ENCODE peak calls at places on chromosomes 12 and 14, in seven cellular contexts. One of them, this sample, is unnamed.

GRCh38 chr14:58922211-58922940 is 266.1 kb upstream of the DAAM1 start:
- DNase-seq in RPMI7951: peak; percentile 50
- DNase-seq in Daoy: no peak
- DNase-seq in NCI-H1930: no peak
- DNase-seq in mesothelial cell of epicardium: no peak
- DNase-seq in activated CD4-positive, CD25-positive, alpha-beta regulatory T cell treated with anti-CD3 and anti-CD28 coated beads, Interleukin-2, amount 50 U/mL, for 16 hours: no peak
- DNase-seq in stimulated activated CD4-positive, alpha-beta T cell treated with anti-CD3 and anti-CD28 coated beads, Interleukin-1b, Interleukin-23, amount 100 ng/mL, for 1 hour: no peak
- DNase-seq in this sample: no peak

GRCh38 chr14:61678966-61679365 is 16.3 kb upstream of the HIF1A start:
- DNase-seq in RPMI7951: no peak
- DNase-seq in Daoy: no peak
- DNase-seq in NCI-H1930: no peak
- DNase-seq in mesothelial cell of epicardium: no peak
- DNase-seq in activated CD4-positive, CD25-positive, alpha-beta regulatory T cell treated with anti-CD3 and anti-CD28 coated beads, Interleukin-2, amount 50 U/mL, for 16 hours: no peak
- DNase-seq in stimulated activated CD4-positive, alpha-beta T cell treated with anti-CD3 and anti-CD28 coated beads, Interleukin-1b, Interleukin-23, amount 100 ng/mL, for 1 hour: no peak
- DNase-seq in this sample: no peak

GRCh38 chr12:17975763-17976162 is 114.2 kb downstream of the RERGL start:
- DNase-seq in RPMI7951: no peak
- DNase-seq in Daoy: no peak
- DNase-seq in NCI-H1930: no peak
- DNase-seq in mesothelial cell of epicardium: no peak
- DNase-seq in activated CD4-positive, CD25-positive, alpha-beta regulatory T cell treated with anti-CD3 and anti-CD28 coated beads, Interleukin-2, amount 50 U/mL, for 16 hours: no peak
- DNase-seq in stimulated activated CD4-positive, alpha-beta T cell treated with anti-CD3 and anti-CD28 coated beads, Interleukin-1b, Interleukin-23, amount 100 ng/mL, for 1 hour: no peak
- DNase-seq in this sample: no peak

GRCh38 chr12:60398547-60398946 is 802.7 kb downstream of the SLC16A7 start:
- DNase-seq in RPMI7951: no peak
- DNase-seq in Daoy: no peak
- DNase-seq in NCI-H1930: no peak
- DNase-seq in mesothelial cell of epicardium: no peak
- DNase-seq in activated CD4-positive, CD25-positive, alpha-beta regulatory T cell treated with anti-CD3 and anti-CD28 coated beads, Interleukin-2, amount 50 U/mL, for 16 hours: no peak
- DNase-seq in stimulated activated CD4-positive, alpha-beta T cell treated with anti-CD3 and anti-CD28 coated beads, Interleukin-1b, Interleukin-23, amount 100 ng/mL, for 1 hour: no peak
- DNase-seq in this sample: no peak

GRCh38 chr12:46371718-46372130 is 849 bp downstream of the SLC38A2 start:
- DNase-seq in RPMI7951: peak; percentile 62
- DNase-seq in Daoy: no peak
- DNase-seq in NCI-H1930: peak; percentile 81
- DNase-seq in mesothelial cell of epicardium: peak; percentile 39
- DNase-seq in activated CD4-positive, CD25-positive, alpha-beta regulatory T cell treated with anti-CD3 and anti-CD28 coated beads, Interleukin-2, amount 50 U/mL, for 16 hours: peak; percentile 27
- DNase-seq in stimulated activated CD4-positive, alpha-beta T cell treated with anti-CD3 and anti-CD28 coated beads, Interleukin-1b, Interleukin-23, amount 100 ng/mL, for 1 hour: peak; percentile 9
- DNase-seq in this sample: peak; percentile 45

GRCh38 chr12:47837190-47838171 is 17.8 kb upstream of the HDAC7 start:
- DNase-seq in RPMI7951: peak; percentile 63
- DNase-seq in Daoy: peak; percentile 76
- DNase-seq in NCI-H1930: peak; percentile 58
- DNase-seq in mesothelial cell of epicardium: no peak
- DNase-seq in activated CD4-positive, CD25-positive, alpha-beta regulatory T cell treated with anti-CD3 and anti-CD28 coated beads, Interleukin-2, amount 50 U/mL, for 16 hours: no peak
- DNase-seq in stimulated activated CD4-positive, alpha-beta T cell treated with anti-CD3 and anti-CD28 coated beads, Interleukin-1b, Interleukin-23, amount 100 ng/mL, for 1 hour: no peak
- DNase-seq in this sample: peak; percentile 77

GRCh38 chr14:64200170-64200569 is 94.0 kb downstream of the ESR2 start:
- DNase-seq in RPMI7951: no peak
- DNase-seq in Daoy: no peak
- DNase-seq in NCI-H1930: no peak
- DNase-seq in mesothelial cell of epicardium: no peak
- DNase-seq in activated CD4-positive, CD25-positive, alpha-beta regulatory T cell treated with anti-CD3 and anti-CD28 coated beads, Interleukin-2, amount 50 U/mL, for 16 hours: no peak
- DNase-seq in stimulated activated CD4-positive, alpha-beta T cell treated with anti-CD3 and anti-CD28 coated beads, Interleukin-1b, Interleukin-23, amount 100 ng/mL, for 1 hour: no peak
- DNase-seq in this sample: no peak

GRCh38 chr12:65631621-65632111 is 192.6 kb upstream of the HMGA2 start:
- DNase-seq in RPMI7951: peak; percentile 99
- DNase-seq in Daoy: peak; percentile 98
- DNase-seq in NCI-H1930: no peak
- DNase-seq in mesothelial cell of epicardium: no peak
- DNase-seq in activated CD4-positive, CD25-positive, alpha-beta regulatory T cell treated with anti-CD3 and anti-CD28 coated beads, Interleukin-2, amount 50 U/mL, for 16 hours: no peak
- DNase-seq in stimulated activated CD4-positive, alpha-beta T cell treated with anti-CD3 and anti-CD28 coated beads, Interleukin-1b, Interleukin-23, amount 100 ng/mL, for 1 hour: no peak
- DNase-seq in this sample: peak; percentile 57

GRCh38 chr14:60133487-60133886 is 31.7 kb downstream of the DHRS7 start:
- DNase-seq in RPMI7951: no peak
- DNase-seq in Daoy: no peak
- DNase-seq in NCI-H1930: no peak
- DNase-seq in mesothelial cell of epicardium: no peak
- DNase-seq in activated CD4-positive, CD25-positive, alpha-beta regulatory T cell treated with anti-CD3 and anti-CD28 coated beads, Interleukin-2, amount 50 U/mL, for 16 hours: no peak
- DNase-seq in stimulated activated CD4-positive, alpha-beta T cell treated with anti-CD3 and anti-CD28 coated beads, Interleukin-1b, Interleukin-23, amount 100 ng/mL, for 1 hour: no peak
- DNase-seq in this sample: no peak

GRCh38 chr14:63357841-63358240 is 39.1 kb upstream of the GPHB5 start:
- DNase-seq in RPMI7951: no peak
- DNase-seq in Daoy: no peak
- DNase-seq in NCI-H1930: no peak
- DNase-seq in mesothelial cell of epicardium: no peak
- DNase-seq in activated CD4-positive, CD25-positive, alpha-beta regulatory T cell treated with anti-CD3 and anti-CD28 coated beads, Interleukin-2, amount 50 U/mL, for 16 hours: no peak
- DNase-seq in stimulated activated CD4-positive, alpha-beta T cell treated with anti-CD3 and anti-CD28 coated beads, Interleukin-1b, Interleukin-23, amount 100 ng/mL, for 1 hour: no peak
- DNase-seq in this sample: no peak

GRCh38 chr12:49808686-49809368 is 19.4 kb downstream of the NCKAP5L start:
- DNase-seq in RPMI7951: no peak
- DNase-seq in Daoy: no peak
- DNase-seq in NCI-H1930: no peak
- DNase-seq in mesothelial cell of epicardium: no peak
- DNase-seq in activated CD4-positive, CD25-positive, alpha-beta regulatory T cell treated with anti-CD3 and anti-CD28 coated beads, Interleukin-2, amount 50 U/mL, for 16 hours: no peak
- DNase-seq in stimulated activated CD4-positive, alpha-beta T cell treated with anti-CD3 and anti-CD28 coated beads, Interleukin-1b, Interleukin-23, amount 100 ng/mL, for 1 hour: no peak
- DNase-seq in this sample: peak; percentile 49

GRCh38 chr12:32261638-32262037 is 137.7 kb upstream of the FGD4 start:
- DNase-seq in RPMI7951: no peak
- DNase-seq in Daoy: peak; percentile 27
- DNase-seq in NCI-H1930: no peak
- DNase-seq in mesothelial cell of epicardium: no peak
- DNase-seq in activated CD4-positive, CD25-positive, alpha-beta regulatory T cell treated with anti-CD3 and anti-CD28 coated beads, Interleukin-2, amount 50 U/mL, for 16 hours: no peak
- DNase-seq in stimulated activated CD4-positive, alpha-beta T cell treated with anti-CD3 and anti-CD28 coated beads, Interleukin-1b, Interleukin-23, amount 100 ng/mL, for 1 hour: no peak
- DNase-seq in this sample: no peak

GRCh38 chr12:3777206-3777809 is 24.4 kb upstream of the CRACR2A start:
- DNase-seq in RPMI7951: peak; percentile 50
- DNase-seq in Daoy: peak; percentile 38
- DNase-seq in NCI-H1930: peak; percentile 64
- DNase-seq in mesothelial cell of epicardium: no peak
- DNase-seq in activated CD4-positive, CD25-positive, alpha-beta regulatory T cell treated with anti-CD3 and anti-CD28 coated beads, Interleukin-2, amount 50 U/mL, for 16 hours: no peak
- DNase-seq in stimulated activated CD4-positive, alpha-beta T cell treated with anti-CD3 and anti-CD28 coated beads, Interleukin-1b, Interleukin-23, amount 100 ng/mL, for 1 hour: no peak
- DNase-seq in this sample: no peak

GRCh38 chr14:39050389-39050788 is 52.6 kb downstream of the SEC23A start:
- DNase-seq in RPMI7951: peak; percentile 78
- DNase-seq in Daoy: peak; percentile 72
- DNase-seq in NCI-H1930: no peak
- DNase-seq in mesothelial cell of epicardium: no peak
- DNase-seq in activated CD4-positive, CD25-positive, alpha-beta regulatory T cell treated with anti-CD3 and anti-CD28 coated beads, Interleukin-2, amount 50 U/mL, for 16 hours: no peak
- DNase-seq in stimulated activated CD4-positive, alpha-beta T cell treated with anti-CD3 and anti-CD28 coated beads, Interleukin-1b, Interleukin-23, amount 100 ng/mL, for 1 hour: no peak
- DNase-seq in this sample: no peak

GRCh38 chr14:30417999-30418398 is 141.0 kb upstream of the G2E3 start:
- DNase-seq in RPMI7951: no peak
- DNase-seq in Daoy: no peak
- DNase-seq in NCI-H1930: no peak
- DNase-seq in mesothelial cell of epicardium: no peak
- DNase-seq in activated CD4-positive, CD25-positive, alpha-beta regulatory T cell treated with anti-CD3 and anti-CD28 coated beads, Interleukin-2, amount 50 U/mL, for 16 hours: no peak
- DNase-seq in stimulated activated CD4-positive, alpha-beta T cell treated with anti-CD3 and anti-CD28 coated beads, Interleukin-1b, Interleukin-23, amount 100 ng/mL, for 1 hour: no peak
- DNase-seq in this sample: no peak

GRCh38 chr14:57657487-57657886 is 163.8 kb upstream of the CCDC198 start:
- DNase-seq in RPMI7951: no peak
- DNase-seq in Daoy: peak; percentile 56
- DNase-seq in NCI-H1930: no peak
- DNase-seq in mesothelial cell of epicardium: no peak
- DNase-seq in activated CD4-positive, CD25-positive, alpha-beta regulatory T cell treated with anti-CD3 and anti-CD28 coated beads, Interleukin-2, amount 50 U/mL, for 16 hours: no peak
- DNase-seq in stimulated activated CD4-positive, alpha-beta T cell treated with anti-CD3 and anti-CD28 coated beads, Interleukin-1b, Interleukin-23, amount 100 ng/mL, for 1 hour: no peak
- DNase-seq in this sample: no peak

GRCh38 chr12:104204690-104205480 is 10.7 kb upstream of the TXNRD1 start:
- DNase-seq in RPMI7951: no peak
- DNase-seq in Daoy: no peak
- DNase-seq in NCI-H1930: no peak
- DNase-seq in mesothelial cell of epicardium: no peak
- DNase-seq in activated CD4-positive, CD25-positive, alpha-beta regulatory T cell treated with anti-CD3 and anti-CD28 coated beads, Interleukin-2, amount 50 U/mL, for 16 hours: no peak
- DNase-seq in stimulated activated CD4-positive, alpha-beta T cell treated with anti-CD3 and anti-CD28 coated beads, Interleukin-1b, Interleukin-23, amount 100 ng/mL, for 1 hour: no peak
- DNase-seq in this sample: no peak

GRCh38 chr12:113860950-113861349 is 105.2 kb downstream of the RBM19 start:
- DNase-seq in RPMI7951: peak; percentile 81
- DNase-seq in Daoy: peak; percentile 85
- DNase-seq in NCI-H1930: no peak
- DNase-seq in mesothelial cell of epicardium: no peak
- DNase-seq in activated CD4-positive, CD25-positive, alpha-beta regulatory T cell treated with anti-CD3 and anti-CD28 coated beads, Interleukin-2, amount 50 U/mL, for 16 hours: no peak
- DNase-seq in stimulated activated CD4-positive, alpha-beta T cell treated with anti-CD3 and anti-CD28 coated beads, Interleukin-1b, Interleukin-23, amount 100 ng/mL, for 1 hour: no peak
- DNase-seq in this sample: no peak

GRCh38 chr14:74414793-74415437 is 11.1 kb downstream of the SYNDIG1L start:
- DNase-seq in RPMI7951: peak; percentile 9
- DNase-seq in Daoy: no peak
- DNase-seq in NCI-H1930: no peak
- DNase-seq in mesothelial cell of epicardium: no peak
- DNase-seq in activated CD4-positive, CD25-positive, alpha-beta regulatory T cell treated with anti-CD3 and anti-CD28 coated beads, Interleukin-2, amount 50 U/mL, for 16 hours: no peak
- DNase-seq in stimulated activated CD4-positive, alpha-beta T cell treated with anti-CD3 and anti-CD28 coated beads, Interleukin-1b, Interleukin-23, amount 100 ng/mL, for 1 hour: no peak
- DNase-seq in this sample: no peak

GRCh38 chr12:65280306-65280705 is 1.8 kb downstream of the MSRB3 start:
- DNase-seq in RPMI7951: peak; percentile 14
- DNase-seq in Daoy: no peak
- DNase-seq in NCI-H1930: no peak
- DNase-seq in mesothelial cell of epicardium: no peak
- DNase-seq in activated CD4-positive, CD25-positive, alpha-beta regulatory T cell treated with anti-CD3 and anti-CD28 coated beads, Interleukin-2, amount 50 U/mL, for 16 hours: no peak
- DNase-seq in stimulated activated CD4-positive, alpha-beta T cell treated with anti-CD3 and anti-CD28 coated beads, Interleukin-1b, Interleukin-23, amount 100 ng/mL, for 1 hour: no peak
- DNase-seq in this sample: no peak

GRCh38 chr12:57110189-57111045 is 745 bp downstream of the STAT6 start:
- DNase-seq in RPMI7951: peak; percentile 75
- DNase-seq in Daoy: peak; percentile 68
- DNase-seq in NCI-H1930: no peak
- DNase-seq in mesothelial cell of epicardium: no peak
- DNase-seq in activated CD4-positive, CD25-positive, alpha-beta regulatory T cell treated with anti-CD3 and anti-CD28 coated beads, Interleukin-2, amount 50 U/mL, for 16 hours: no peak
- DNase-seq in stimulated activated CD4-positive, alpha-beta T cell treated with anti-CD3 and anti-CD28 coated beads, Interleukin-1b, Interleukin-23, amount 100 ng/mL, for 1 hour: peak; percentile 44
- DNase-seq in this sample: peak; percentile 71

GRCh38 chr12:52148541-52149181 is 43.2 kb downstream of the KRT80 start:
- DNase-seq in RPMI7951: no peak
- DNase-seq in Daoy: peak; percentile 89
- DNase-seq in NCI-H1930: no peak
- DNase-seq in mesothelial cell of epicardium: no peak
- DNase-seq in activated CD4-positive, CD25-positive, alpha-beta regulatory T cell treated with anti-CD3 and anti-CD28 coated beads, Interleukin-2, amount 50 U/mL, for 16 hours: no peak
- DNase-seq in stimulated activated CD4-positive, alpha-beta T cell treated with anti-CD3 and anti-CD28 coated beads, Interleukin-1b, Interleukin-23, amount 100 ng/mL, for 1 hour: no peak
- DNase-seq in this sample: peak; percentile 97

GRCh38 chr12:113475451-113476085 is 3.9 kb upstream of the LHX5 start:
- DNase-seq in RPMI7951: no peak
- DNase-seq in Daoy: no peak
- DNase-seq in NCI-H1930: no peak
- DNase-seq in mesothelial cell of epicardium: no peak
- DNase-seq in activated CD4-positive, CD25-positive, alpha-beta regulatory T cell treated with anti-CD3 and anti-CD28 coated beads, Interleukin-2, amount 50 U/mL, for 16 hours: no peak
- DNase-seq in stimulated activated CD4-positive, alpha-beta T cell treated with anti-CD3 and anti-CD28 coated beads, Interleukin-1b, Interleukin-23, amount 100 ng/mL, for 1 hour: no peak
- DNase-seq in this sample: no peak

GRCh38 chr12:55718020-55718419 is 2.2 kb upstream of the RDH5 start:
- DNase-seq in RPMI7951: no peak
- DNase-seq in Daoy: peak; percentile 66
- DNase-seq in NCI-H1930: no peak
- DNase-seq in mesothelial cell of epicardium: no peak
- DNase-seq in activated CD4-positive, CD25-positive, alpha-beta regulatory T cell treated with anti-CD3 and anti-CD28 coated beads, Interleukin-2, amount 50 U/mL, for 16 hours: no peak
- DNase-seq in stimulated activated CD4-positive, alpha-beta T cell treated with anti-CD3 and anti-CD28 coated beads, Interleukin-1b, Interleukin-23, amount 100 ng/mL, for 1 hour: no peak
- DNase-seq in this sample: peak; percentile 64

GRCh38 chr12:93626160-93626559 is 51.0 kb upstream of the CRADD start:
- DNase-seq in RPMI7951: no peak
- DNase-seq in Daoy: no peak
- DNase-seq in NCI-H1930: no peak
- DNase-seq in mesothelial cell of epicardium: no peak
- DNase-seq in activated CD4-positive, CD25-positive, alpha-beta regulatory T cell treated with anti-CD3 and anti-CD28 coated beads, Interleukin-2, amount 50 U/mL, for 16 hours: no peak
- DNase-seq in stimulated activated CD4-positive, alpha-beta T cell treated with anti-CD3 and anti-CD28 coated beads, Interleukin-1b, Interleukin-23, amount 100 ng/mL, for 1 hour: no peak
- DNase-seq in this sample: no peak

GRCh38 chr14:34699873-34700621 is 14.3 kb downstream of the CFL2 start:
- DNase-seq in RPMI7951: peak; percentile 90
- DNase-seq in Daoy: peak; percentile 84
- DNase-seq in NCI-H1930: peak; percentile 71
- DNase-seq in mesothelial cell of epicardium: no peak
- DNase-seq in activated CD4-positive, CD25-positive, alpha-beta regulatory T cell treated with anti-CD3 and anti-CD28 coated beads, Interleukin-2, amount 50 U/mL, for 16 hours: no peak
- DNase-seq in stimulated activated CD4-positive, alpha-beta T cell treated with anti-CD3 and anti-CD28 coated beads, Interleukin-1b, Interleukin-23, amount 100 ng/mL, for 1 hour: no peak
- DNase-seq in this sample: no peak

GRCh38 chr12:121800694-121801600 is 2.9 kb upstream of the SETD1B start:
- DNase-seq in RPMI7951: peak; percentile 82
- DNase-seq in Daoy: peak; percentile 88
- DNase-seq in NCI-H1930: no peak
- DNase-seq in mesothelial cell of epicardium: no peak
- DNase-seq in activated CD4-positive, CD25-positive, alpha-beta regulatory T cell treated with anti-CD3 and anti-CD28 coated beads, Interleukin-2, amount 50 U/mL, for 16 hours: peak; percentile 38
- DNase-seq in stimulated activated CD4-positive, alpha-beta T cell treated with anti-CD3 and anti-CD28 coated beads, Interleukin-1b, Interleukin-23, amount 100 ng/mL, for 1 hour: no peak
- DNase-seq in this sample: peak; percentile 81

GRCh38 chr12:546265-546919 is 86.7 kb downstream of the B4GALNT3 start:
- DNase-seq in RPMI7951: no peak
- DNase-seq in Daoy: peak; percentile 35
- DNase-seq in NCI-H1930: no peak
- DNase-seq in mesothelial cell of epicardium: no peak
- DNase-seq in activated CD4-positive, CD25-positive, alpha-beta regulatory T cell treated with anti-CD3 and anti-CD28 coated beads, Interleukin-2, amount 50 U/mL, for 16 hours: no peak
- DNase-seq in stimulated activated CD4-positive, alpha-beta T cell treated with anti-CD3 and anti-CD28 coated beads, Interleukin-1b, Interleukin-23, amount 100 ng/mL, for 1 hour: no peak
- DNase-seq in this sample: no peak

This sample was measured in breast epithelium.